ENCODE peak calls at places on chromosomes 16 and 17, in four cellular contexts. A is K562, Z is HepG2, M is GM12878. K is an unnamed sample.

GRCh38 chr17:74758846-74759163 is 10.4 kb downstream of the NHERF1 start:
- DNase-seq in A (peak), Z (no peak), M (no peak), K (no peak)

GRCh38 chr17:38333635-38334295 is 10.0 kb downstream of the GPR179 start:
- DNase-seq in A (peak), Z (peak), M (no peak), K (peak)

GRCh38 chr17:82121660-82122629 is 23.9 kb upstream of the FASN start:
- DNase-seq in A (no peak), Z (no peak), M (no peak), K (no peak)

GRCh38 chr17:20094777-20095176 is 85.6 kb downstream of the SPECC1 start:
- DNase-seq in A (no peak), Z (no peak), M (no peak), K (no peak)

GRCh38 chr17:35660902-35661301 is 70.5 kb upstream of the RASL10B start:
- DNase-seq in A (no peak), Z (no peak), M (no peak), K (no peak)

GRCh38 chr17:22703204-22703603 is 1010.9 kb downstream of the KCNJ18 start:
- DNase-seq in A (peak), Z (no peak), M (no peak), K (no peak)

GRCh38 chr16:23784811-23785447 is 30.1 kb downstream of the CHP2 start:
- DNase-seq in A (peak), Z (no peak), M (no peak), K (no peak)

GRCh38 chr17:31754239-31754945 is 104.7 kb downstream of the COPRS start:
- DNase-seq in A (no peak), Z (peak), M (no peak), K (no peak)

GRCh38 chr17:17567631-17568030 is 23.9 kb downstream of the PEMT start:
- DNase-seq in A (no peak), Z (no peak), M (no peak), K (no peak)

GRCh38 chr17:50169121-50169764 is 3.4 kb downstream of the SGCA start:
- DNase-seq in A (peak), Z (peak), M (peak), K (peak)

GRCh38 chr16:20898938-20899502 is 1.1 kb downstream of the DCUN1D3 start:
- DNase-seq in A (no peak), Z (peak), M (no peak), K (no peak)

GRCh38 chr16:20897253-20897896 is 2.8 kb downstream of the DCUN1D3 start:
- DNase-seq in A (no peak), Z (peak), M (no peak), K (no peak)

GRCh38 chr16:20900299-20901067 is at the start of the genes DCUN1D3 and LYRM1:
- DNase-seq in A (peak), Z (peak), M (peak), K (peak)

GRCh38 chr16:20899503-20900298 is 457 bp downstream of the DCUN1D3 start:
- DNase-seq in A (no peak), Z (peak), M (no peak), K (peak)

GRCh38 chr16:20897897-20898296 is 2.3 kb downstream of the DCUN1D3 start:
- DNase-seq in A (no peak), Z (no peak), M (no peak), K (no peak)
- TF ChIP-seq CREM in A (no peak), Z (no peak), M (no peak), K (no peak)

GRCh38 chr16:29673501-29673900 is 5.5 kb upstream of the QPRT start:
- DNase-seq in A (no peak), Z (no peak), M (no peak), K (no peak)

GRCh38 chr16:29674188-29674587 is 4.8 kb upstream of the QPRT start:
- DNase-seq in A (no peak), Z (no peak), M (no peak), K (no peak)

GRCh38 chr16:29678691-29679267 is at the start of gene QPRT:
- DNase-seq in A (peak), Z (peak), M (no peak), K (peak)

GRCh38 chr16:29676989-29677388 is 2.0 kb upstream of the QPRT start:
- DNase-seq in A (no peak), Z (no peak), M (no peak), K (no peak)

GRCh38 chr16:29675811-29676643 is 3.0 kb upstream of the QPRT start:
- DNase-seq in A (peak), Z (peak), M (no peak), K (no peak)
- TF ChIP-seq ETV6 in A (no peak), Z (no peak), M (no peak), K (no peak)

DNA sequence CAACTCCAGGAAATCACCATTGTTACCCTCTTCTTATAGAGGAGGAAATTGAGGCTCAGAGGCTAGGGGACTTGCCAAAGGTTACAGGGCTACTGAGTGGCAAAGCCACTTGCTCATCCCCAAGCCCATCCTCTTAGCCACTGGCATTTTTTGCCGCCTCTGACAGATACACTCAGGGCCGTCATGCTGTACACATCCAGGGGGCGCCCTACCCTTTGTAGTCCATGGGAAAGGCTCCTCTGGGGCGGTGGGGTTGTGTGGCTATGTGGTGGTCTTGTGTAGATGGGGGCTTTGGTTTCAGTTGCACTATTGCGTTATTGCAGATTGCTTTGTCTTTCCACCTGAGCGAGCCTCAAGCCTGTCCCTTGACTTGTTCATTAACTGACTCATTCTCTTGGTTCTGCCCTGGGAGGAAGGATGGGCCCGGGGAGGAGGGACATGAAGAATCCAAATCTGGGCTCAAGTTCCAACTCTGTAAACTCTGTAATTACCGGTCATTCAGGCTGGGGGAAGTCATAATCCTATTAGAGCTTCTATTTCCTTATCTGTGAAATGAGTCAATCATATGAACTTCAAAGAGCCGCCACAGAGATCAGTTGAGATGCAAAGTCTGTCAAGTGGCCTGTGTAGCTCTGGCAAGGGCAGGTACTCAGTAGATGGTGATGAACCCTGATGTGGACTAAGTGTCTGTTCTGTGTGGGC is 2.8 kb downstream of the NOS2 start:
- DNase-seq in A (no peak), Z (peak), M (no peak), K (peak)
- TF ChIP-seq CTCF in A (peak), Z (peak), M (peak), K (no peak)

DNA sequence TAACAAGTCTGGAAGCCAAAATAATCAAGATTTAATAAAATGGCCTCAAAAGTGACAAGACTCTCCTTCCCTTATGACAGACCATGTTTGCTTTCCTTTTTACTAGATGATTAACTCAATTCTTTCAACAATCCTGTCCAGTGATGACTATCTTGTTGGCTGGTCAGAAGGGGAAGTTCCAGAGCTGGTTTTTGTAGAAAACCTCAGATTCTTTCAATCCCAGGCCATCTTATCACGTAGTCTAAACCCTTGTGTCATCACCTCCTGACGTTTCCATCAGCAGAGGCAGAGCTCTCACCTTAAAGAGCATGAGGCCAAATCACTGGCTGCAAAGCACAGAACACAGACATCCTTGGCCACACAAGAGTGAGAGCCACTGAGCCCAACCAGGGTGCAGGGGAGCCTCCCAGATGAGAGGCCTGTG is 125.3 kb downstream of the ANKRD11 start:
- DNase-seq in A (no peak), Z (no peak), M (no peak), K (no peak)
- TF ChIP-seq CREM in A (peak), Z (no peak), M (peak), K (no peak)

DNA sequence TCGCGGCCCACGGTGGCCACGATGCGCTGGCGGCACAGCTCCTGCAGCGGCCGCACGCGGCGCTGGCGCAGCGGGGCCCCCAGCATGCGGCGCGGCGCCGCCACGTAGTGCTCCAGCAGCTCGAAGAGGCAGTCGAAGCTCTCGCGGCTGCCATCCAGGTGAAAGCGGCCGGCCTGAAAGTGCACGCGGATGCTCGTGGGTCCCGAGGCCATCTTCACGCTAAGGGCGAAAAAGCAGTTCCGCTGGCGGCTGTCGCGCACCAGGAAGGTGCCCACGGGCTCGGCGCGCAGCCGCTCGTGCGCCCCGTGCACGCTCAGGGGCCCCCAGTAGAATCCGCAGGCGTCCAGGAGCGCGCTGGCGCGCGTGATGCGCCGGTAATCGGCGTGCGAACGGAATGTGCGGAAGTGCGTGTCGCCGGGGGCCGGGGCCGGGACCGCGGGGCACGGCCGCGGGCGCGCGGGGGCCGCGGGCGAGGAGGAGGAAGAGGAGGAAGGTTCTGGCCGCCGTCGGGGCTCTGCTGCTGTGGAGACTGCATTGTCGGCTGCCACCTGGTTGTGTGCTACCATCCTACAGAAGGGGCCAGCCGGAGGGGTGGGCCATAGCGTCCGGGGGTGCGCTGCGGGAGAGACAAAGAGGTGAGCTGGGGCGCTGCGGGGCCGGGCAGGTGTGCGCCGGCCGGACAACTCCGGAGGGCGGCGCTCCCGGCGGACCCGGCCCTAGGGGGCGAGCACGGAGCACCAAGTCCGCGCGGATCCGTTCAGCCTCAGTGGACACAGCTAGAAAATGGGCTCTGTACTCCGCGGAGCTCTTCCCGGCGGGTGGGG is 879 bp downstream of the SOCS1 start:
- DNase-seq in A (peak), Z (no peak), M (no peak), K (no peak)
- TF ChIP-seq ETV6 in A (no peak), Z (no peak), M (no peak), K (no peak)

DNA sequence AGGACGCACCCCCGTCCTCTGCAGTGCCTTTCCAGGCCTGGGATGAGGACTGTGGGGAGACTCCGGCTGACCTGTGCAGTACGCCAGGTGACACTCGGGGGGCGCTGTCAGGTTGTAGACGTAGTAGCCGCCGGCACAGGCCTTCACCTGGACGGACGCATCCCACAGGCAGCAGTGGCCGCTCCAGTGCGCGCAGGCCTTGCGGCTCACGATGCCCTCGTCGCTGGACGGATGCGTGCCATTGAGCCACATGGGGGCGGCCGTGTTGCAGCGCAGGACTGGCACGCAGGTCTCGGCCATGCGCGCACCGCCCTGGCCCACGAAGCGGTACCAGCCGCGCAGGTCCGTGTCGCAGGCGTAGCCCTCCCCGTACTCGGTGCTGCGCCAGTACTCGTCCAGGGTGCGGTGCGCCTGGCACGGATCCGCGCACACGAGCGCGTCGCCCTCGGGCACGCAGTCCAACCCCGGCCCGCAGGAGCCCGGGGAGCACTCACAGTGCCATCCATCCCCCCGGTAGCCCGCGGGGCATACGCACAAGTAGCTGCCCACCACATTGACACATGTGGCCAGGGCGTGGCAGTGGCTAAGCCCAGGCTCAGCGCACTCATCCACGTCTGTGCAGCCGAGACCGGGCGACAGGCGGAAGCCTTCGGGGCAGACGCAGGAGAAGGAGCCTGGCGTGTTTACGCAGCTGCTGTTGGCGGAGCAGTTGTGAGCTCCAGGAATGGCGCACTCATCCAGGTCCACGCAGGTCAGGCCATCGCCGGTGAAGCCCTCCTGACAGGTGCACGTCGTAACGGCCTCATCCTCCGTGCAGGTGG is 3.9 kb downstream of the UMOD start:
- DNase-seq in A (no peak), Z (no peak), M (no peak), K (peak)
- TF ChIP-seq CTCF in A (no peak), Z (peak), M (peak), K (peak)

GRCh38 chr16:69761983-69762842 is at the start of gene WWP2:
- DNase-seq in A (peak), Z (peak), M (peak), K (peak)
- TF ChIP-seq CREM in A (no peak), Z (no peak), M (no peak), K (no peak)

GRCh38 chr17:48720263-48721008 is 1.9 kb downstream of the PRAC1 start:
- DNase-seq in A (no peak), Z (no peak), M (no peak), K (no peak)
- TF ChIP-seq ETV6 in A (no peak), Z (no peak), M (no peak), K (no peak)

GRCh38 chr17:41786227-41787020 is at the start of gene JUP:
- DNase-seq in A (peak), Z (peak), M (peak), K (peak)
- TF ChIP-seq CTCF in A (peak), Z (peak), M (peak), K (peak)

DNA sequence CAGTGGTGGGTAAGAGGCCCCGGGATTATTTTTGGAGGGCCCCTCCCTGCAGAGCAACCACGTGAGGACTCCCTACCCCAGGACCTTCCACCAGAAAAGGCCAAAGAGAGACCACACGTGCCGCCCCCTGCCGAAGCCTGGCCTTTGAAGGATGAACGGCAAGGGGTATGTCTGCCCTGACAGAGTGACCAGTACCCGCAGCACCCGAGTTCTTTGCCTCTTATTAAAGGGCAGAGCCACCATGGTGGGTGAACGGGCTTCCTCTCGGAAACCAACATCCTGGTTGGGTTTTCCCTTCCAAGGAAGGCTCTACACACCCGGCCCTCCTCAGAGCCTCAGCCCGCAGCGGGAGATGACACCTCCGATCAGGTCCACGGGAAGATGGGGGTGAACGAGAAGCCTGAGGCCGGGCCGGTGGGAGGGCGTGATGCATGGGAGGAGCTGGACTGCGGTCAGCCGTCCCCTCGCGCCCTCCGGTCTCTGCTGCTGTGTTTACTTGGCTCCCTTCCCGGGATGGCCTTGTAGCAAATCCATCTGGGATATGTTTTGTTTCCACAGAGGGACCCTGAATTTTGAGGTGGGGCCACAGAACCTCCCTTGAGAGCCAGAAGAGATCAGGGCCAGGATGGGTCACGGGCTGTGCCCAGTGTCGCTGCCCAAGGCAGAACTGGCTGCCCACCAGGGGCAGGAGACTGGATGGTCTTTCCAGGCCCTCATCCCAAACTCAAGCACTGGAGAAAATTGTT is 49.1 kb downstream of the TBC1D16 start:
- DNase-seq in A (no peak), Z (peak), M (no peak), K (no peak)
- TF ChIP-seq CREM in A (no peak), Z (no peak), M (no peak), K (no peak)

K was measured in WTC11.